ENCODE peak calls at places on chromosome 10, in five cellular contexts. One of them, this sample, is unnamed.

GRCh38 chr10:69492091-69492745 is 41.0 kb downstream of the TSPAN15 start:
- DNase-seq in D341Med: no peak
- DNase-seq in small intestine: no peak
- DNase-seq in AG08395: no peak
- DNase-seq in cardiac septum: peak; percentile 67
- DNase-seq in this sample: no peak

GRCh38 chr10:23035569-23035968 is 59.8 kb upstream of the MSRB2 start:
- DNase-seq in D341Med: peak; percentile 50
- DNase-seq in small intestine: no peak
- DNase-seq in AG08395: no peak
- DNase-seq in cardiac septum: no peak
- DNase-seq in this sample: no peak

GRCh38 chr10:64430690-64431323 is 909.6 kb downstream of the REEP3 start:
- DNase-seq in D341Med: peak; percentile 26
- DNase-seq in small intestine: peak; percentile 15
- DNase-seq in AG08395: no peak
- DNase-seq in cardiac septum: no peak
- DNase-seq in this sample: no peak

GRCh38 chr10:101415884-101416283 is 61.9 kb downstream of the BTRC start:
- DNase-seq in D341Med: no peak
- DNase-seq in small intestine: no peak
- DNase-seq in AG08395: no peak
- DNase-seq in cardiac septum: no peak
- DNase-seq in this sample: no peak

GRCh38 chr10:58023341-58024073 is 244.2 kb downstream of the IPMK start:
- DNase-seq in D341Med: no peak
- DNase-seq in small intestine: no peak
- DNase-seq in AG08395: peak; percentile 72
- DNase-seq in cardiac septum: no peak
- DNase-seq in this sample: no peak

GRCh38 chr10:17758896-17759295 is 6.9 kb downstream of the TMEM236 start:
- DNase-seq in D341Med: no peak
- DNase-seq in small intestine: peak; percentile 59
- DNase-seq in AG08395: no peak
- DNase-seq in cardiac septum: no peak
- DNase-seq in this sample: no peak

GRCh38 chr10:37937864-37938263 is 38.6 kb downstream of the ZNF25 start:
- DNase-seq in D341Med: no peak
- DNase-seq in small intestine: no peak
- DNase-seq in AG08395: no peak
- DNase-seq in cardiac septum: no peak
- DNase-seq in this sample: no peak

GRCh38 chr10:114624941-114625780 is 32.9 kb downstream of the ABLIM1 start:
- DNase-seq in D341Med: no peak
- DNase-seq in small intestine: no peak
- DNase-seq in AG08395: no peak
- DNase-seq in cardiac septum: no peak
- DNase-seq in this sample: no peak

GRCh38 chr10:21969326-21970287 is 33.9 kb downstream of the DNAJC1 start:
- DNase-seq in D341Med: no peak
- DNase-seq in small intestine: no peak
- DNase-seq in AG08395: no peak
- DNase-seq in cardiac septum: no peak
- DNase-seq in this sample: no peak

GRCh38 chr10:79139124-79139835 is 70.5 kb downstream of the ZMIZ1 start:
- DNase-seq in D341Med: no peak
- DNase-seq in small intestine: no peak
- DNase-seq in AG08395: no peak
- DNase-seq in cardiac septum: peak; percentile 89
- DNase-seq in this sample: no peak

GRCh38 chr10:70890917-70891431 is 2.6 kb upstream of the PCBD1 start:
- DNase-seq in D341Med: no peak
- DNase-seq in small intestine: no peak
- DNase-seq in AG08395: no peak
- DNase-seq in cardiac septum: peak; percentile 86
- DNase-seq in this sample: no peak

GRCh38 chr10:4383683-4384082 is 442.3 kb upstream of the AKR1E2 start:
- DNase-seq in D341Med: no peak
- DNase-seq in small intestine: no peak
- DNase-seq in AG08395: peak; percentile 16
- DNase-seq in cardiac septum: no peak
- DNase-seq in this sample: no peak

GRCh38 chr10:15035385-15036301 is 8.1 kb upstream of the OLAH start:
- DNase-seq in D341Med: no peak
- DNase-seq in small intestine: no peak
- DNase-seq in AG08395: no peak
- DNase-seq in cardiac septum: no peak
- DNase-seq in this sample: peak; percentile 12